ENCODE peak calls at places on chromosomes 4 and X, in nine cellular contexts. Z is transverse colon; S is breast epithelium; E is activated gamma-delta T cell treated with anti-CD3 and anti-CD28 coated beads, Interleukin-2, amount 50 U/mL, for 16 hours; D is NCI-H82; I is CD8-positive, alpha-beta T cell; R is NCI-H2171; L is heart left ventricle; J is HCEC 1CT. W is an unnamed sample.

GRCh38 chrX:99394450-99394849 is 1015.6 kb downstream of the PCDH19 start:
- DNase-seq in L (no peak), I (no peak), D (peak), S (no peak), J (no peak), R (no peak), E (no peak), Z (no peak), W (no peak)

GRCh38 chr4:74133786-74134499 is 24.0 kb upstream of the MTHFD2L start:
- DNase-seq in L (peak), J (peak), S (peak), R (no peak), Z (peak), E (peak), I (peak), D (peak), W (peak)

GRCh38 chr4:54929459-54929858 is 195.9 kb downstream of the KDR start:
- DNase-seq in Z (no peak), D (no peak), R (peak), S (no peak), E (no peak), L (peak), J (no peak), I (no peak), W (no peak)

GRCh38 chr4:180542445-180543100 is 1700.6 kb upstream of the TENM3 start:
- DNase-seq in Z (no peak), S (no peak), E (no peak), L (no peak), R (no peak), I (no peak), D (no peak), J (no peak), W (no peak)

GRCh38 chr4:94488667-94489066 is 36.9 kb downstream of the PDLIM5 start:
- DNase-seq in I (no peak), L (no peak), Z (no peak), J (peak), R (no peak), D (no peak), S (no peak), E (no peak), W (no peak)

GRCh38 chrX:53091354-53091753 is 2.6 kb upstream of the KANTR start:
- DNase-seq in I (no peak), E (no peak), R (no peak), J (no peak), L (no peak), D (no peak), Z (no peak), S (no peak), W (no peak)

GRCh38 chrX:150438165-150438564 is 75.0 kb downstream of the MAMLD1 start:
- DNase-seq in I (no peak), J (peak), E (no peak), R (no peak), L (no peak), Z (no peak), D (no peak), S (no peak), W (no peak)

GRCh38 chr4:545612-546011 is 30.5 kb downstream of the TMEM271 start:
- DNase-seq in I (no peak), J (no peak), S (no peak), Z (no peak), E (no peak), L (no peak), D (no peak), R (no peak), W (no peak)

GRCh38 chr4:150447356-150447755 is 134.6 kb upstream of the MAB21L2 start:
- DNase-seq in J (no peak), E (no peak), S (no peak), L (no peak), I (no peak), D (peak), Z (no peak), R (no peak), W (no peak)

GRCh38 chr4:84722720-84723119 is 139.8 kb downstream of the CDS1 start:
- DNase-seq in I (no peak), D (no peak), Z (no peak), J (no peak), R (no peak), S (no peak), E (no peak), L (no peak), W (no peak)

GRCh38 chr4:1964971-1965370 is 43.8 kb downstream of the NELFA start:
- DNase-seq in L (no peak), D (no peak), I (no peak), J (no peak), S (no peak), Z (no peak), E (no peak), R (no peak), W (no peak)

GRCh38 chr4:83114576-83114975 is at the start of gene PLAC8:
- DNase-seq in D (no peak), Z (peak), I (peak), R (no peak), J (no peak), E (peak), S (no peak), L (no peak), W (no peak)

GRCh38 chr4:88792821-88793220 is 95.2 kb upstream of the NAP1L5 start:
- DNase-seq in S (no peak), D (no peak), E (no peak), R (no peak), L (no peak), I (no peak), J (peak), Z (no peak), W (no peak)

GRCh38 chrX:20252392-20253231 is 14.1 kb downstream of the RPS6KA3 start:
- DNase-seq in Z (peak), S (no peak), E (peak), D (peak), J (peak), L (peak), I (peak), R (no peak), W (no peak)

GRCh38 chrX:38458071-38458470 is 103.3 kb upstream of the TSPAN7 start:
- DNase-seq in R (no peak), S (no peak), J (no peak), Z (no peak), E (no peak), I (no peak), D (peak), L (no peak), W (no peak)

GRCh38 chrX:71366674-71367256 is 608 bp downstream of the TAF1 start:
- DNase-seq in R (peak), D (peak), Z (peak), S (no peak), L (peak), E (peak), J (peak), I (peak), W (no peak)